ENCODE peak calls at places on chromosomes 2 and 18, in ten cellular contexts. One of them, this sample, is unnamed.

GRCh38 chr2:2057125-2057721 is 273.9 kb downstream of the MYT1L start:
- DNase-seq in uterus: peak; percentile 27
- DNase-seq in IMR-90: no peak
- DNase-seq in body of pancreas: peak; percentile 48
- DNase-seq in A549: peak; percentile 31
- DNase-seq in HCT116: peak; percentile 2
- DNase-seq in sigmoid colon: peak; percentile 72
- DNase-seq in adrenal gland: peak; percentile 63
- DNase-seq in suprapubic skin: no peak
- DNase-seq in heart left ventricle: peak; percentile 88
- DNase-seq in this sample: no peak

GRCh38 chr18:62105373-62105772 is 81.5 kb downstream of the PIGN start:
- DNase-seq in suprapubic skin: no peak
- DNase-seq in heart left ventricle: no peak
- DNase-seq in uterus: no peak
- DNase-seq in adrenal gland: no peak
- DNase-seq in body of pancreas: no peak
- DNase-seq in A549: no peak
- DNase-seq in sigmoid colon: no peak
- DNase-seq in IMR-90: peak; percentile 62
- DNase-seq in HCT116: no peak
- DNase-seq in this sample: no peak

GRCh38 chr2:7691961-7692656 is 774.9 kb downstream of the RNF144A start:
- DNase-seq in suprapubic skin: no peak
- DNase-seq in IMR-90: no peak
- DNase-seq in body of pancreas: no peak
- DNase-seq in sigmoid colon: no peak
- DNase-seq in A549: no peak
- DNase-seq in HCT116: no peak
- DNase-seq in heart left ventricle: no peak
- DNase-seq in adrenal gland: no peak
- DNase-seq in uterus: no peak
- DNase-seq in this sample: no peak

GRCh38 chr2:41580806-41581205 is 467.0 kb upstream of the PKDCC start:
- DNase-seq in suprapubic skin: no peak
- DNase-seq in A549: no peak
- DNase-seq in sigmoid colon: no peak
- DNase-seq in heart left ventricle: no peak
- DNase-seq in HCT116: no peak
- DNase-seq in IMR-90: no peak
- DNase-seq in uterus: no peak
- DNase-seq in adrenal gland: no peak
- DNase-seq in body of pancreas: no peak
- DNase-seq in this sample: no peak

GRCh38 chr18:36580874-36581750 is 247.7 kb downstream of the TPGS2 start:
- DNase-seq in A549: no peak
- DNase-seq in HCT116: no peak
- DNase-seq in heart left ventricle: no peak
- DNase-seq in sigmoid colon: no peak
- DNase-seq in IMR-90: peak; percentile 75
- DNase-seq in adrenal gland: no peak
- DNase-seq in body of pancreas: no peak
- DNase-seq in suprapubic skin: no peak
- DNase-seq in uterus: no peak
- DNase-seq in this sample: no peak

GRCh38 chr2:147250652-147251356 is 594.0 kb upstream of the ACVR2A start:
- DNase-seq in HCT116: no peak
- DNase-seq in body of pancreas: no peak
- DNase-seq in heart left ventricle: no peak
- DNase-seq in suprapubic skin: no peak
- DNase-seq in sigmoid colon: no peak
- DNase-seq in uterus: no peak
- DNase-seq in adrenal gland: no peak
- DNase-seq in A549: no peak
- DNase-seq in IMR-90: no peak
- DNase-seq in this sample: no peak

GRCh38 chr2:105410554-105410953 is 11.7 kb upstream of the FHL2 start:
- DNase-seq in IMR-90: peak; percentile 62
- DNase-seq in uterus: no peak
- DNase-seq in suprapubic skin: no peak
- DNase-seq in HCT116: no peak
- DNase-seq in sigmoid colon: no peak
- DNase-seq in adrenal gland: peak; percentile 33
- DNase-seq in A549: no peak
- DNase-seq in body of pancreas: no peak
- DNase-seq in heart left ventricle: no peak
- DNase-seq in this sample: no peak

GRCh38 chr2:71466301-71467179 is 13.2 kb downstream of the DYSF start:
- DNase-seq in HCT116: no peak
- DNase-seq in body of pancreas: no peak
- DNase-seq in A549: peak; percentile 41
- DNase-seq in uterus: no peak
- DNase-seq in adrenal gland: peak; percentile 42
- DNase-seq in heart left ventricle: peak; percentile 67
- DNase-seq in suprapubic skin: no peak
- DNase-seq in IMR-90: no peak
- DNase-seq in sigmoid colon: no peak
- DNase-seq in this sample: no peak

GRCh38 chr2:237725661-237726060 is 72.9 kb upstream of the RBM44 start:
- DNase-seq in A549: no peak
- DNase-seq in heart left ventricle: no peak
- DNase-seq in HCT116: no peak
- DNase-seq in adrenal gland: peak; percentile 61
- DNase-seq in uterus: no peak
- DNase-seq in IMR-90: no peak
- DNase-seq in suprapubic skin: peak; percentile 56
- DNase-seq in body of pancreas: peak; percentile 59
- DNase-seq in sigmoid colon: peak; percentile 64
- DNase-seq in this sample: peak; percentile 13

GRCh38 chr18:79069792-79070151 is 578 bp downstream of the ATP9B start:
- DNase-seq in suprapubic skin: no peak
- DNase-seq in heart left ventricle: no peak
- DNase-seq in sigmoid colon: no peak
- DNase-seq in HCT116: no peak
- DNase-seq in body of pancreas: no peak
- DNase-seq in IMR-90: no peak
- DNase-seq in uterus: no peak
- DNase-seq in A549: no peak
- DNase-seq in adrenal gland: no peak
- DNase-seq in this sample: no peak

GRCh38 chr2:96552284-96553175 is 16.0 kb downstream of the ARID5A start:
- DNase-seq in sigmoid colon: no peak
- DNase-seq in uterus: no peak
- DNase-seq in A549: no peak
- DNase-seq in body of pancreas: no peak
- DNase-seq in HCT116: no peak
- DNase-seq in adrenal gland: no peak
- DNase-seq in heart left ventricle: no peak
- DNase-seq in suprapubic skin: no peak
- DNase-seq in IMR-90: no peak
- DNase-seq in this sample: no peak

GRCh38 chr2:229673676-229674075 is 40.7 kb downstream of the DNER start:
- DNase-seq in HCT116: no peak
- DNase-seq in adrenal gland: no peak
- DNase-seq in A549: no peak
- DNase-seq in suprapubic skin: no peak
- DNase-seq in body of pancreas: no peak
- DNase-seq in sigmoid colon: no peak
- DNase-seq in heart left ventricle: no peak
- DNase-seq in uterus: no peak
- DNase-seq in IMR-90: no peak
- DNase-seq in this sample: no peak

GRCh38 chr2:50116611-50117010 is 915.3 kb downstream of the NRXN1 start:
- DNase-seq in heart left ventricle: no peak
- DNase-seq in HCT116: no peak
- DNase-seq in uterus: no peak
- DNase-seq in sigmoid colon: no peak
- DNase-seq in IMR-90: no peak
- DNase-seq in suprapubic skin: no peak
- DNase-seq in A549: no peak
- DNase-seq in body of pancreas: no peak
- DNase-seq in adrenal gland: no peak
- DNase-seq in this sample: no peak

GRCh38 chr2:38535745-38536506 is 66.8 kb downstream of the HNRNPLL start:
- DNase-seq in heart left ventricle: peak; percentile 90
- DNase-seq in uterus: peak; percentile 86
- DNase-seq in adrenal gland: peak; percentile 72
- DNase-seq in body of pancreas: peak; percentile 78
- DNase-seq in IMR-90: peak; percentile 46
- DNase-seq in A549: peak; percentile 82
- DNase-seq in HCT116: peak; percentile 37
- DNase-seq in suprapubic skin: peak; percentile 91
- DNase-seq in sigmoid colon: peak; percentile 93
- DNase-seq in this sample: peak; percentile 76

DNA sequence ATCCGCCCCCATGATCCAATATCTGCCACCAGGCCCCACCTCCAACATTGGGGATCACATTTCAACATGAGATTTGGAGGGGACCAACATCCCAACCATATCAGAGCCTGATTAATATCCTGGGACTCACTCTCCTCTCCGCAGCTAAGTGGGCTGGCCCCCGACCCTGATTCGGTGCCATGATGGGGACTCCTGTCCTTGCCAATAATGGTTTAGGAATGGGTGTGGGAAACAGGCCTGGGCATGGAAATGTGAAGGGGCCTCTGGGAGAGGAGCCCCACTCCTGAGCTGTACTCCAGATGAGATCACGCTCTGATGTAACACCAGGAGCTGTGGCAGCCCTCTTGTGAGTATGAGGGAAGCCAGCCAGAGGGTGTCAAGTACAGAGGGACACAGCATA is 77.3 kb upstream of the SMAD7 start:
- DNase-seq in A549: no peak
- DNase-seq in body of pancreas: no peak
- DNase-seq in sigmoid colon: no peak
- DNase-seq in HCT116: no peak
- DNase-seq in IMR-90: no peak
- DNase-seq in uterus: no peak
- DNase-seq in adrenal gland: no peak
- DNase-seq in heart left ventricle: no peak
- DNase-seq in suprapubic skin: no peak
- DNase-seq in this sample: no peak
- H3K27ac ChIP-seq in A549: no peak overlapping the region
- H3K27ac ChIP-seq in body of pancreas: no peak overlapping the region
- H3K27ac ChIP-seq in sigmoid colon: no peak overlapping the region
- H3K27ac ChIP-seq in HCT116: no peak overlapping the region
- H3K27ac ChIP-seq in IMR-90: no peak overlapping the region
- H3K27ac ChIP-seq in uterus: no peak overlapping the region
- H3K27ac ChIP-seq in adrenal gland: no peak overlapping the region
- H3K27ac ChIP-seq in heart left ventricle: no peak overlapping the region
- H3K27ac ChIP-seq in suprapubic skin: no peak overlapping the region
- H3K27ac ChIP-seq in this sample: no peak overlapping the region

DNA sequence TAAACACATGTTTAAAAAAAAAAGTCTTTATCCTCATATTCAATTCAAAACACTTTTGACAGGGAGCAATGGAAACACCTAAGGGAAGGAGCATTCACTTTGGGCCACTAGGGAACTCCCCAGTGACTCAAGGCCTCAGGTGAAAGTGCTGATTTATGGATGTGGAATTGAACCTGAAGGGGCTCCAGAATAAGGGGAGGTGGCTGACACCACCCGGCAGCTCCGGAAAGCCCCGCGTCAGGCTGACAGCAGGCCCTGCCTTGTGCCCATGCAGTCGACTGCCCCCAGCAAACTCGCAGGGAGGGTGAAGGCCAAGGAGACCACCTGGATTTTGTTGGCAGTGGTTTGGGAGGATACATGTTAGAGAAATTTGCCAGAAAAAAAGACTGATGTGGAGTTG is 275.3 kb upstream of the NCKAP5 start:
- DNase-seq in sigmoid colon: no peak
- DNase-seq in body of pancreas: no peak
- DNase-seq in adrenal gland: no peak
- DNase-seq in uterus: no peak
- DNase-seq in heart left ventricle: no peak
- DNase-seq in suprapubic skin: no peak
- DNase-seq in A549: no peak
- DNase-seq in HCT116: no peak
- DNase-seq in IMR-90: no peak
- DNase-seq in this sample: no peak
- TF ChIP-seq POLR2A in sigmoid colon: no peak
- TF ChIP-seq POLR2A in body of pancreas: no peak
- TF ChIP-seq POLR2A in adrenal gland: no peak
- TF ChIP-seq POLR2A in uterus: no peak
- TF ChIP-seq POLR2A in heart left ventricle: no peak
- TF ChIP-seq POLR2A in suprapubic skin: no peak
- TF ChIP-seq POLR2A in A549: no peak
- TF ChIP-seq POLR2A in HCT116: no peak
- TF ChIP-seq POLR2A in IMR-90: no peak
- TF ChIP-seq POLR2A in this sample: no peak

GRCh38 chr2:99507964-99508818 is 18.4 kb upstream of the REV1 start:
- DNase-seq in uterus: no peak
- DNase-seq in adrenal gland: no peak
- DNase-seq in body of pancreas: no peak
- DNase-seq in IMR-90: no peak
- DNase-seq in heart left ventricle: no peak
- DNase-seq in sigmoid colon: no peak
- DNase-seq in suprapubic skin: no peak
- DNase-seq in A549: no peak
- DNase-seq in HCT116: no peak
- DNase-seq in this sample: no peak
- H3K27ac ChIP-seq in uterus: no peak overlapping the region
- H3K27ac ChIP-seq in adrenal gland: no peak overlapping the region
- H3K27ac ChIP-seq in body of pancreas: no peak overlapping the region
- H3K27ac ChIP-seq in IMR-90: no peak overlapping the region
- H3K27ac ChIP-seq in heart left ventricle: peak overlapping the region; percentile 49
- H3K27ac ChIP-seq in sigmoid colon: no peak overlapping the region
- H3K27ac ChIP-seq in suprapubic skin: no peak overlapping the region
- H3K27ac ChIP-seq in A549: no peak overlapping the region
- H3K27ac ChIP-seq in HCT116: no peak overlapping the region
- H3K27ac ChIP-seq in this sample: no peak overlapping the region

DNA sequence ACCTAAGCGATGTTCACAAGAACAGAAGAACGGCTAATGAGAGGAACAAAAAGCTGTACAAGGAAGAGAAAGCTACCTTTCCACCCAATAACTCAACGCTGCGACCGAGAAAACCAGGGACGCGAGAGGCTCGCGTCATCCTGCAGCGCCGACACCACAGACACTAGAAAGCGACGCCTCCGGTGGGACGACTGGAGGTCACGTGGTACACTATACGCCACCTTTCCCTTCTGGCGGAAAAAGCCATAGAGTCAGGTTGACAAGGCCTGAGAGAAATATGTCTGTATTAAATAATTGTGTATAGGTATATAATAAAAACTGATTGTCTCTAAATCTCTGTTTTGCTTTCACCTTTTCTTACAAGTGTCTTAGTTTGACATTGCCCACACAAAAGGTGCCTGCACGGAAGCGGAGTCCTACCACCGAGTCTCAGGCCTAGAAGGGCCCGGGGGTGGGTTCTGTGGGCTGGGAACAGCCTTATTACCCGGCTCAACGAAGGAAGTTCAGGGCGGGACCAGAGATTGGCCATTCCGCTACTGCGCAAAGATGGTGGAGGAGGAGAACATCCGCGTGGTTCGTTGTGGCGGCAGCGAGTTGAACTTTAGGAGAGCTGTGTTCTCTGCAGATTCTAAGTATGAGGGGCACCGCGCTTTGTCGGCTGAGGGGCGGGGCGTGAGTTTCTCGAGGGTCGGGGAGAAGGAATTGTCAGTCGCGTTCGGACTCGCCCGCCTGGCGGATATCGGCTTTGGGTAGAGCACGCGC is at the start of gene WDR75:
- DNase-seq in adrenal gland: peak; percentile 95
- DNase-seq in body of pancreas: peak; percentile 95
- DNase-seq in sigmoid colon: peak; percentile 96
- DNase-seq in A549: peak; percentile 95
- DNase-seq in uterus: peak; percentile 93
- DNase-seq in HCT116: peak; percentile 90
- DNase-seq in heart left ventricle: peak; percentile 95
- DNase-seq in suprapubic skin: peak; percentile 96
- DNase-seq in IMR-90: peak; percentile 94
- DNase-seq in this sample: peak; percentile 97
- TF ChIP-seq POLR2A in adrenal gland: peak; percentile 93
- TF ChIP-seq POLR2A in body of pancreas: peak; percentile 91
- TF ChIP-seq POLR2A in sigmoid colon: peak; percentile 76
- TF ChIP-seq POLR2A in A549: peak; percentile 96
- TF ChIP-seq POLR2A in uterus: peak; percentile 81
- TF ChIP-seq POLR2A in HCT116: peak; percentile 82
- TF ChIP-seq POLR2A in heart left ventricle: no peak
- TF ChIP-seq POLR2A in suprapubic skin: peak; percentile 56
- TF ChIP-seq POLR2A in IMR-90: peak; percentile 88
- TF ChIP-seq POLR2A in this sample: peak; percentile 44

This sample was measured in Peyer's patch.